ENCODE peak calls at places on chromosomes 6 and 20, in five cellular contexts. C is ovary; N is heart right ventricle; D is breast epithelium; K is naive thymus-derived CD4-positive, alpha-beta T cell. T is an unnamed sample. For H3K4me1 and H3K36me3, the result is how much of the 10 kb centered on the place peaks cover.

GRCh38 chr20:58695084-58695722 is 2.6 kb downstream of the NPEPL1 start:
- DNase-seq in K (no peak), N (no peak), D (no peak), C (no peak), T (no peak)

GRCh38 chr20:30376767-30377658 is 880.5 kb upstream of the DEFB115 start:
- DNase-seq in D (peak), N (peak), C (peak), K (peak), T (no peak)

GRCh38 chr6:40599580-40599979 is 12.4 kb upstream of the LRFN2 start:
- DNase-seq in K (no peak), D (no peak), N (no peak), C (no peak), T (no peak)

GRCh38 chr6:196543-196942 is 95.7 kb upstream of the DUSP22 start:
- DNase-seq in D (no peak), N (no peak), C (no peak), K (no peak), T (no peak)

GRCh38 chr6:12606616-12607015 is 110.0 kb upstream of the PHACTR1 start:
- DNase-seq in C (no peak), D (no peak), N (no peak), K (no peak), T (no peak)

GRCh38 chr6:122014961-122015360 is 384.5 kb upstream of the HSF2 start:
- DNase-seq in N (no peak), C (no peak), K (no peak), D (no peak), T (no peak)

GRCh38 chr6:123589317-123589716 is 47.4 kb downstream of the TRDN start:
- DNase-seq in K (no peak), D (no peak), C (no peak), N (no peak), T (no peak)

GRCh38 chr20:33202451-33202850 is 14.7 kb upstream of the BPIFA3 start:
- DNase-seq in D (no peak), K (no peak), C (no peak), N (no peak), T (no peak)

GRCh38 chr6:105452924-105453756 is 50.3 kb upstream of the PREP start:
- DNase-seq in D (no peak), N (no peak), C (no peak), K (no peak), T (no peak)

GRCh38 chr20:35263609-35264223 is 14.2 kb downstream of the MMP24OS start:
- DNase-seq in K (no peak), N (no peak), D (no peak), C (no peak), T (no peak)

GRCh38 chr20:51542894-51543788 is 622 bp upstream of the NFATC2 start:
- DNase-seq in K (no peak), C (no peak), D (no peak), N (no peak), T (no peak)

GRCh38 chr6:28443112-28443773 is at the start of gene ZSCAN23:
- DNase-seq in N (peak), C (peak), D (peak), K (peak), T (peak)

GRCh38 chr6:48560408-48560807 is 449.4 kb upstream of the PTCHD4 start:
- DNase-seq in C (no peak), D (no peak), K (no peak), N (no peak), T (no peak)

DNA sequence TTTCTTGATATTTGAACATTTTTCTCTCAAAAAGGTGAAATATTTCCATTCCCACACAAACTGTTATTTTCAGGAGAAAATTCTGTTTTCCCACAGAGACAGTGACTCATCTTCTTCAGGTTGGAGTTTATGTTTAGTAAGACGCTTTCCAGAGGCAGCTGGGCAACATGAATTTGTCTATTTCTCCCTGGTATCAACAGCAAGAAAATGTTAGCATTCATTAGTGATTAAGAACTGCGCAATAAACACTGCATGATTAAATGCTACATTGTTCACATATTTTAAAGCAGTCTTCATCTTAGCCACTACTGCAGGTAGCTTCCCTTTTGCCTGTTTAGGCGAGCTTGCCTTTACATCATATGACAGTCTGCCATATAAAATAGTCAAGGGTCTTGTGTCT is 295.7 kb downstream of the C6orf118 start:
- DNase-seq in K (no peak), C (no peak), D (no peak), N (no peak), T (no peak)
- H3K4me1 ChIP-seq in K (under half), C (under half), D (under half), N (under half), T (under half)

GRCh38 chr20:61874421-61875068 is 191.1 kb downstream of the TAF4 start:
- DNase-seq in C (no peak), D (peak), N (peak), K (no peak), T (no peak)
- H3K36me3 ChIP-seq in C (under half), D (under half), N (under half), K (under half), T (under half)

DNA sequence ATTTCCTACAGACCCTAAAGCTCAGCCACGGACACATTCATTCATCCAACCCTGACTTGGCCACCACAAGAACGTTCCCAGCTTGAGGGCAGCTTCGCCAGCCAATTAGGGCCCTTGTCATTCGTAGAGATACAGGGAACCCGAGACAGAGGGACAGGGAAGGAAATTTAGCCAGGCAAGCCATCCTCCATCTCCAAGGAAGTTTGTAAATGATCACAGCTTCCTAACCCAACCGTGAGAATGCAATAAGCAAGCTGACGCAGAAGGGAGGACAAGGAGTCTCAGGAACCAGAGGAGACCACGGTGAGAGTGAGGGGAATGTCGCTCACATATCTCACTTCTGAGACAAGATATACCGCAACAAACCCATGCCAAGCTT is 1.4 kb downstream of the TRAM2 start:
- DNase-seq in N (no peak), C (no peak), K (no peak), D (no peak), T (no peak)
- H3K4me3 ChIP-seq in N (peak), C (peak), K (peak), D (peak), T (peak)

GRCh38 chr20:44547419-44547818 is 25.5 kb upstream of the SERINC3 start:
- DNase-seq in K (no peak), D (no peak), C (no peak), N (no peak), T (no peak)
- H3K4me1 ChIP-seq in K (under half), D (under half), C (under half), N (under half), T (under half)

GRCh38 chr6:33664506-33665057 is 43.5 kb downstream of the ITPR3 start:
- DNase-seq in D (no peak), K (no peak), C (no peak), N (no peak), T (no peak)

GRCh38 chr6:33663028-33663427 is 41.9 kb downstream of the ITPR3 start:
- DNase-seq in D (no peak), C (no peak), N (no peak), K (no peak), T (no peak)

GRCh38 chr6:33662318-33662717 is 41.2 kb downstream of the ITPR3 start:
- DNase-seq in C (no peak), N (no peak), D (no peak), K (no peak), T (no peak)

GRCh38 chr6:33665957-33666356 is 44.8 kb downstream of the ITPR3 start:
- DNase-seq in N (no peak), C (no peak), K (no peak), D (no peak), T (no peak)

GRCh38 chr6:33663727-33664449 is 42.8 kb downstream of the ITPR3 start:
- DNase-seq in C (no peak), D (no peak), N (no peak), K (no peak), T (no peak)
- H3K36me3 ChIP-seq in C (under half), D (under half), N (under half), K (half or more), T (under half)

DNA sequence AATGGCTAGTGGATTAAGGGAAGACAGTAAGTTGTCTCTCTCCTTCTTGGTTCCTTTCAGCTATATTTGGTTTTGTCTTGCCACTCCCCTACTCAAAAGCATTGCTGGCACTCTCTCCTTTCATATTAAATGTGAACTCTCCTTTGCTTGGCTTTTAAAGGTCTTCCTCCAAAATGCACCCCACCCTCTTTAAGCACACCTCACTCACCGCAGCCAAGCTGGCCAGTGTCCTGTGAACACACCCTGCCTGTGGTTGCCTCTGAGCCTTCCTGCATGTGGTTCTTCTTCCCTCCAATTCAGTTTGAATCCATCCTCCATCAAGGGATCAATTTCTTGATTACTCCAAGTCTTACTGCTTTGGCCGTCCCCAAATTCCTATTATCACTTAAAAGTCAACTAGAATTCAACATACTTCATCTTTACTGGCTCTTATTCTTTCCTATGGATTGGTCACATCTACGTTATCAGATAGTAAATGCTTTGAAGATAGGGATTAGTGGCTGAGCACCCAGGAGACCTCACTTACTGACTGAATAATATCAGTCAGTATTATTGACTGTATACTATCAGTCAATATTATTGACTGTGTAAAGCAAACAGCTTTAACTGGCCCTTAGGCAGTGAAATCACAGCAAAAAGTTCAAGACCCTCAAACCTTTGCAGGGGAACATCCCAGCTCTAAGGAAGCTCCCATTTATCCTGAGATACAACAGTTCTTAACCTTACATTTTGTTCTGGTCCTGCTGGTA is 41.6 kb upstream of the SPDEF start:
- DNase-seq in K (no peak), D (no peak), N (no peak), C (no peak), T (no peak)
- H3K4me3 ChIP-seq in K (no peak), D (no peak), N (no peak), C (no peak), T (no peak)

DNA sequence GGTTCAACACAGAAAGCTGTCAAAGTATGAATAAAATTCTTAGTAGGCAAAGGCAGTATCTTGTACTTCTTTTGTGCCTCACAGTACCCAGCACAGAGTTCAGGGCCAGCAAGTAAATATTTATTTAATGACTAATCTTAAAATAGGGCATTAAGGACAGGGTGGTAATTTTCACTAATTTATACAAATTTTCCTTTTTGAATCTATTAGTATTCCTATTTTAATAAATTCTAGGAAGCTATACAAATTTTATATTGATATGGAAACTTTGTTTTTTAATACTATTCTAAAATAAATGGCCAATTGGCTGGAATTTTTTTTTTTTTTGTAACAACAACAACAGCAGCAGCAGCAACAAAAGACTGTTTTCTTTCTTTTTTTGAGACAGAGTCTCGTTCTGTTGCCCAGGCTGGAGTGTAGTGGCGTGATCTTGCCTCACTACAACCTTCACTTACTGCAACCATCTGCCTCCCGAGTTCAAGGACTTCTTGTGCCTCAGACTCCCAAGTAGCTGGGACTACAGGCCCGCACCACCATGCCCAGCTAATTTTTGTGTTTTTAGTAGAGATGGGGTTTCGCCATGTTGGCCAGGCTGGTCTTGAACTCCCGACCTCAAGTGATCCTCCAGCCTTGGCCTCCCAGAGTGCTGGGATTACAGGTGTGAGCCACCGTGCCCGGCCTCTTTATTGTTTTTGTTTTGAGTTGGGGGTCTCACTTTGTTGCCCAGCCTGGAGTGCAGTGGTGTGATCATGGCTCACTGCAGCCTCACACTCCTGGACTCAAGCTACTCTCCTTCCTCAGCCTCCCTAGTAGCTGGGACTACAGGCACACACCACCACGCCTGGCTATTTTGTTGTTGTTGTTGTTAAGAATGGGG is 85.2 kb downstream of the FKBP5 start:
- DNase-seq in D (no peak), K (no peak), N (no peak), C (no peak), T (no peak)
- H3K4me1 ChIP-seq in D (under half), K (half or more), N (under half), C (under half), T (under half)

DNA sequence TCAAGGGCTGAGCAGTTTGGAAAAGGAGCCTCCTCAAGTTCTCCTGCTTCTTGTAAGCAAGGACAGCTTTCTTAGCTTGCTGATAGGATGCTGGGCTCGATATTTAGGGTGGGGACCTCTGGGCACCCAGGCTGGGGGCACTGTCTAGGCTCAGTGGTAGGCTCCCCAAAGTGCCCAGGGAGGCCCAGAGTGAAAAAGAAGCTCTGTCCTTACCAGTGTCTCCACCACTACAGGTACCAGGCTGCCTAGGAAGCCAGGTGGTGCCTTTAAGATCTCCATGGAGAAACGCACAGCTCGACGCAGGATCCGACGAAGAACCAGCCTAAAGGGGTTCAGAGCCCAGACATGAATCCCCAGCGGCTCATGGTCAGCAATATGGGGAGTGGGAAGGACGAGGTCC is 6.4 kb downstream of the AARS2 start:
- DNase-seq in D (no peak), N (no peak), C (no peak), K (no peak), T (no peak)
- H3K36me3 ChIP-seq in D (under half), N (under half), C (under half), K (half or more), T (half or more)

GRCh38 chr6:83053678-83054077 is 12.0 kb downstream of the UBE3D start:
- DNase-seq in C (no peak), K (no peak), N (no peak), D (no peak), T (no peak)

GRCh38 chr6:83051386-83052172 is 14.1 kb downstream of the UBE3D start:
- DNase-seq in N (no peak), C (no peak), K (no peak), D (no peak), T (no peak)

GRCh38 chr6:83057705-83058321 is 7.8 kb downstream of the UBE3D start:
- DNase-seq in N (no peak), K (no peak), D (no peak), C (no peak), T (no peak)

DNA sequence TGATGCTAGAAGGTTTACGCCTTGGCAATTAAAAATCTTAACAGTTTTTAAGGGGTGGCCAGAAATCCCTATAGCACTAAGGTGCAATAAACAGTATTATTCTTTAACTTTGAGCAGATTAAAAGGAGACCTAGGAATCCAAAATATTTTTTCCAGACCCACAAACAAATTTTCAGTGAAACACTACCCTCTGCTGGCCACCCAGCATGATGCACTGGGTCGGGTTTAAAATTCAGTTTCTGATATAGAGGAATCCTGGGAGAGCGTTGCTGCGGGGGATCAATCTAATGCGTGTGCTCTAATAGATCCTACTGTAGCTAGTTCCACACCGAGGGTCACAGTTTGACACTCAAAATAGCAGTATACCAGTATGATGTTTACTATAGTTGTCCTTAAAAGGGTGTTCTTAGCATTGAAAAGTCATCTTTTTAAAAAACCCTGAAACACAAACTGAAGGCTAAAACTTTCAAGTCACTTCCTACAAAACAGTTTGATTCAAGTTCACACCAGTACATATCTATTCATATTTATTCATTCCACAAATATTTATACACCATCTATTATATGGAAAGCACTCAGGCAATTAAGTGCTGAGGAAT is 10.2 kb downstream of the UBE3D start:
- DNase-seq in D (no peak), N (no peak), C (no peak), K (no peak), T (no peak)
- H3K4me3 ChIP-seq in D (no peak), N (no peak), C (no peak), K (no peak), T (no peak)